ENCODE peak calls at places on chromosomes 1 and 21, in five cellular contexts. E is AG04450; V is epithelial cell of esophagus; P is CD8-positive, alpha-beta memory T cell; T is heart left ventricle. W is an unnamed sample.

GRCh38 chr1:108830119-108831008 is 26.5 kb downstream of the AKNAD1 start:
- DNase-seq in P (no peak), V (peak; percentile 85), T (peak; percentile 85), E (peak; percentile 89), W (no peak)

GRCh38 chr21:34835526-34835925 is 166.7 kb downstream of the CLIC6 start:
- DNase-seq in T (no peak), E (no peak), V (no peak), P (no peak), W (no peak)

GRCh38 chr1:198157847-198158765 is 1.3 kb downstream of the NEK7 start:
- DNase-seq in V (peak; percentile 39), E (no peak), T (no peak), P (peak; percentile 54), W (peak; percentile 75)

GRCh38 chr1:203628185-203628996 is 1.8 kb downstream of the ATP2B4 start:
- DNase-seq in P (no peak), E (no peak), V (peak; percentile 82), T (peak; percentile 73), W (peak; percentile 93)

GRCh38 chr1:151013518-151013917 is 5.3 kb downstream of the PRUNE1 start:
- DNase-seq in E (no peak), T (no peak), P (no peak), V (no peak), W (no peak)

GRCh38 chr1:55632058-55632457 is 416.9 kb upstream of the USP24 start:
- DNase-seq in E (no peak), V (peak; percentile 54), P (no peak), T (no peak), W (no peak)

GRCh38 chr21:33373451-33373850 is 29.8 kb upstream of the IFNGR2 start:
- DNase-seq in E (no peak), V (peak; percentile 67), T (no peak), P (no peak), W (no peak)

GRCh38 chr1:6889875-6890480 is 104.7 kb downstream of the CAMTA1 start:
- DNase-seq in T (no peak), V (peak; percentile 68), P (peak; percentile 11), E (peak; percentile 33), W (peak; percentile 35)

GRCh38 chr1:10626011-10626731 is 151.4 kb downstream of the PEX14 start:
- DNase-seq in V (no peak), P (no peak), E (no peak), T (peak; percentile 32), W (no peak)

GRCh38 chr1:1664941-1665814 is 6.4 kb upstream of the CDK11B start:
- DNase-seq in T (no peak), P (no peak), E (no peak), V (no peak), W (no peak)

GRCh38 chr1:1164701-1165451 is 8.8 kb upstream of the TTLL10 start:
- DNase-seq in T (no peak), E (no peak), V (peak; percentile 95), P (no peak), W (no peak)

GRCh38 chr1:212916395-212917133 is 33.8 kb upstream of the VASH2 start:
- DNase-seq in E (no peak), V (peak; percentile 54), P (no peak), T (peak; percentile 72), W (peak; percentile 27)

GRCh38 chr1:176157995-176158394 is 49.1 kb downstream of the COP1 start:
- DNase-seq in P (no peak), V (no peak), T (no peak), E (no peak), W (no peak)

GRCh38 chr1:3790952-3791351 is 5.3 kb downstream of the LRRC47 start:
- DNase-seq in T (no peak), V (no peak), E (no peak), P (no peak), W (no peak)

GRCh38 chr21:32917392-32918135 is 108.2 kb upstream of the OLIG2 start:
- DNase-seq in P (no peak), V (no peak), E (no peak), T (peak; percentile 62), W (no peak)

GRCh38 chr1:23211955-23212354 is 5.3 kb downstream of the HTR1D start:
- DNase-seq in E (no peak), V (no peak), P (no peak), T (no peak), W (no peak)

GRCh38 chr1:209603877-209604276 is 20.4 kb downstream of the CAMK1G start:
- DNase-seq in P (no peak), V (no peak), T (no peak), E (no peak), W (no peak)

GRCh38 chr1:108878678-108879077 is 1.9 kb downstream of the GPSM2 start:
- DNase-seq in T (no peak), V (no peak), P (no peak), E (no peak), W (no peak)

GRCh38 chr1:178006043-178006442 is 36.2 kb upstream of the SEC16B start:
- DNase-seq in V (no peak), T (no peak), E (no peak), P (no peak), W (no peak)

GRCh38 chr1:196143602-196144342 is 464.5 kb downstream of the KCNT2 start:
- DNase-seq in P (no peak), E (no peak), T (no peak), V (no peak), W (no peak)

GRCh38 chr1:2921970-2922686 is 99.1 kb upstream of the ACTRT2 start:
- DNase-seq in V (no peak), E (no peak), P (peak; percentile 33), T (no peak), W (no peak)

GRCh38 chr1:171160611-171161354 is 24.3 kb upstream of the FMO2 start:
- DNase-seq in V (peak; percentile 10), P (no peak), T (no peak), E (no peak), W (no peak)

GRCh38 chr21:44958471-44959191 is 18.8 kb downstream of the SLX9 start:
- DNase-seq in T (peak; percentile 88), P (no peak), V (no peak), E (no peak), W (no peak)

GRCh38 chr1:248618878-248619277 is 16.0 kb downstream of the OR2T11 start:
- DNase-seq in P (peak; percentile 8), E (no peak), V (peak; percentile 32), T (peak; percentile 66), W (peak; percentile 32)

GRCh38 chr1:12654004-12654567 is 10.2 kb downstream of the AADACL4 start:
- DNase-seq in V (peak; percentile 2), E (no peak), P (no peak), T (no peak), W (peak; percentile 23)

GRCh38 chr1:204828352-204828850 is 42.3 kb upstream of the NFASC start:
- DNase-seq in T (peak; percentile 85), E (no peak), V (peak; percentile 29), P (peak; percentile 7), W (no peak)
- H3K4me3 ChIP-seq in T (peak overlapping the region; percentile 54), E (peak overlapping the region; percentile 36), V (no peak overlapping the region), P (no peak overlapping the region), W (no peak overlapping the region)

DNA sequence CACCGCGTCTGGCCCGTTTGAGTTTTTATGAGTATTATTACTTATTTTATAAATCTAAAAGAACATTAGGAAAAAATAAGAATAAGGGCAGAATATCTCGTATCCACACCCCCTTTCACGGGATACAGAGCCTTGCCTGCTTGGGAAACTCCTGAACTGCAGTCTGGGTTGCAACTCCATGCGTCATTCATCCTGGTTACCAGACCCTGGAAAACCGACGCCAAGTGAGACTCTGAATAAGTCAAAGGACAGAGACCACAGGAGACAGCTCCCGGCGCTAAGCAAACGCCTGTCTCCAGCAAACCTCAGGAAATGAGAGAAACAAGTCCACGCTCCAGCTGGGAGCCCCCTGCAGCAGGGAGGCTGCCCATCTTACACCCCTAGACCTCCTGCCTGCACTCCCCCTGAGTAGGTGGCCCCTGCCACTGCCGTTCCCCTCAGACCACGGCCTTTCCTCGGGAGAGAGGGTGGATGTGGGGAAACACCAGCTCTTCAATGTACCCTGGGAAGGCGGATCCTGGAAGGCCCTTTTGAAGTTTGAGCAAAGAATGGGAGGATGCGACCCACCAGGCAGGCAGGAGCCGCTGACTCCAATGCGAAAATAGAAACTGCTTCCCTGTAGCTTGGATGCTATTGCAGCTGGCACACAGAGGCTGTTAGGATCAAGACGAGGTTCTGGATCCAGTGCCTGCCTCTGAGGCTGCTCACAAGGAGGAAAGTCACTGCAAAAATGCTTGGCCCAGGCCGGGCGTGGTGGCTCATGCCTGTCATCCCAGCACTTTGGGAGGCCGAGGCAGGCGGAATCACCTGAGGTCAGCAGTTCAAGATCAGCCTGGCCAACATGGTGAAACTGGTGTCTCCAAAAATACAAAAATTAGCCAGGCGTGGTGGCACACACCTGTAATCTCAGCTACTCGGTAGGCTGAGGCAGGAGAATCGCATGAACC is 37.7 kb upstream of the GPR157 start:
- DNase-seq in E (no peak), P (no peak), T (peak; percentile 37), V (no peak), W (no peak)
- H3K4me3 ChIP-seq in E (no peak overlapping the region), P (no peak overlapping the region), T (no peak overlapping the region), V (no peak overlapping the region), W (no peak overlapping the region)

DNA sequence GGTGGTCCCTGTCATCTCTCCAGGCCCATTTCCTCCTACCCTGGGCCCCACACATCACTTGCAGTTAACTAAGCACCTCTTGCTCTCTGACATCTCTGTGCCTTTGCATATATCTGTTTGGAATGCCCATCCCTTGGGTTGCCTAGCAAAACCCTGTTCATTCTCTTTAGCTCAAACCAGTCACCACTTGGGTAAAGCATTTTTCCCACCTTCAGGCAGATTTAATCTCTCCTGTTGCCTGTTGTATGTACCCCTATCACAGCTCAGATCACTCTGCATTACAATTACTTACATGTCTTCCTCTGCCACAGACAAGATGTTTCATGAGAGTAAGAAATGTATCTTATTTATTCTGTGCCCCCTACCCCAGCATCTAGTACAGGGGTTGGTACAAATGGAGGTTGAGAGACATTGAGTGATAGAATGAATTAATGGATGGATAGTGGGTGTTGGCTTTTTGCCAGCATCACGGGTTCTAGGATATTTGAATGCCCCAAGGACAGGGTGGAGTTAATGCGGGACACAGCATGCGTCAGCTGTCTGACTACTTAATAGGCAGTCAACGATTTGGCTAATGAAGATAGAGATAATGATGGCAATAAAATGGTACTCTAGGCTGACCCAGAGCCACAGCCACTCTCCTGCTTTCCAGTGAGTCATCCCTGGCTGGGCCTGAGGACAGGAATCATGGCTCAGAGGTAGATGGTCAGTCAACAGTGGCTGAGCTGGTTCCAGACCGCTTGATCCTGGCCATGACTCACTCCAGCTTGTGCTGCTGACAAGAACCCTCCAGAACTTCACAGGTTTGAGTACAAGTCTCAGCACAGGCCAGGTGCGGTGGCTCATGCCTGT is 6.5 kb downstream of the NR0B2 start:
- DNase-seq in T (no peak), E (no peak), V (peak; percentile 95), P (no peak), W (no peak)
- H3K4me3 ChIP-seq in T (no peak overlapping the region), E (no peak overlapping the region), V (no peak overlapping the region), P (no peak overlapping the region), W (no peak overlapping the region)

DNA sequence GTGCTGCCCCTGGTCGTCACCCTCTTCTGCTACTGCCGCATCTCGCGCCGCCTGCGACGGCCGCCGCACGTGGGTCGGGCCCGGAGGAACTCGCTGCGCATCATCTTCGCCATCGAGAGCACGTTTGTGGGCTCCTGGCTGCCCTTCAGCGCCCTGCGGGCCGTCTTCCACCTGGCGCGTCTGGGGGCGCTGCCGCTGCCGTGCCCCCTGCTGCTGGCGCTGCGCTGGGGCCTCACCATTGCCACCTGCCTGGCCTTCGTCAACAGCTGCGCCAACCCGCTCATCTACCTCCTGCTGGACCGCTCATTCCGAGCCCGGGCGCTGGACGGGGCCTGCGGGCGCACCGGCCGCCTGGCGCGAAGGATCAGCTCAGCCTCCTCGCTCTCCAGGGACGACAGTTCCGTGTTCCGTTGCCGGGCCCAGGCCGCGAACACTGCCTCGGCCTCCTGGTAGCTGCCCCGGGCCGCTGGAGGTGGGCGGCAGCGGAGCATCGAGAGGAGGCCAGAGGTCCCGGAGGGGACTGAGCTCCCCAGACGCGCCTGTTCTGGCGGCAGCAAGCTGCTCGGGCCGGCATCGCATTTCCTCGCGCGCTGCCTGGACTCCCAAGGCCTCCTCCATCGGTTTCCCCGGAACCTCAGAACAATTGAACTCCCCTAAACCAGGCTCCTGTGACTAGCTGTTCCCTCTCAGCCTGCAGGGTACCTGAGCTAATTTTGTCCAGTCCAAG is 1.1 kb downstream of the GPR25 start:
- DNase-seq in P (no peak), T (no peak), V (no peak), E (no peak), W (no peak)
- H3K4me3 ChIP-seq in P (no peak overlapping the region), T (peak overlapping the region; percentile 27), V (no peak overlapping the region), E (peak overlapping the region; percentile 25), W (no peak overlapping the region)